ENCODE peak calls at places on chromosome 3, in eight cellular contexts. One of them, this sample, is unnamed.

GRCh38 chr3:189316296-189317019 is 144.7 kb downstream of the TPRG1 start:
- DNase-seq in RPMI8226: no peak
- DNase-seq in GM04504: no peak
- DNase-seq in ELR: peak; percentile 56
- DNase-seq in NT2/D1: no peak
- DNase-seq in Calu3: peak; percentile 84
- DNase-seq in GM23248: no peak
- DNase-seq in tibial nerve: no peak
- DNase-seq in this sample: no peak

GRCh38 chr3:41112466-41112865 is 86.8 kb upstream of the CTNNB1 start:
- DNase-seq in GM04504: no peak
- DNase-seq in ELR: no peak
- DNase-seq in RPMI8226: no peak
- DNase-seq in Calu3: no peak
- DNase-seq in NT2/D1: no peak
- DNase-seq in GM23248: no peak
- DNase-seq in tibial nerve: no peak
- DNase-seq in this sample: no peak

GRCh38 chr3:105349988-105350387 is 16.7 kb upstream of the ALCAM start:
- DNase-seq in GM04504: no peak
- DNase-seq in Calu3: no peak
- DNase-seq in GM23248: peak; percentile 61
- DNase-seq in NT2/D1: no peak
- DNase-seq in tibial nerve: no peak
- DNase-seq in RPMI8226: no peak
- DNase-seq in ELR: peak; percentile 46
- DNase-seq in this sample: no peak

GRCh38 chr3:2597615-2598014 is 498.9 kb downstream of the CNTN4 start:
- DNase-seq in ELR: no peak
- DNase-seq in GM04504: no peak
- DNase-seq in NT2/D1: no peak
- DNase-seq in Calu3: no peak
- DNase-seq in tibial nerve: no peak
- DNase-seq in RPMI8226: no peak
- DNase-seq in GM23248: no peak
- DNase-seq in this sample: no peak

GRCh38 chr3:187025254-187025655 is 94.9 kb downstream of the ST6GAL1 start:
- DNase-seq in tibial nerve: no peak
- DNase-seq in NT2/D1: no peak
- DNase-seq in GM23248: no peak
- DNase-seq in Calu3: no peak
- DNase-seq in RPMI8226: no peak
- DNase-seq in ELR: no peak
- DNase-seq in GM04504: no peak
- DNase-seq in this sample: peak; percentile 62

GRCh38 chr3:129936757-129937156 is 37.8 kb upstream of the TRH start:
- DNase-seq in Calu3: peak; percentile 48
- DNase-seq in NT2/D1: no peak
- DNase-seq in ELR: peak; percentile 50
- DNase-seq in RPMI8226: peak; percentile 43
- DNase-seq in tibial nerve: peak; percentile 38
- DNase-seq in GM04504: peak; percentile 31
- DNase-seq in GM23248: peak; percentile 72
- DNase-seq in this sample: peak; percentile 22

GRCh38 chr3:193772389-193772788 is 179.4 kb downstream of the OPA1 start:
- DNase-seq in ELR: no peak
- DNase-seq in NT2/D1: no peak
- DNase-seq in GM04504: no peak
- DNase-seq in GM23248: no peak
- DNase-seq in tibial nerve: no peak
- DNase-seq in Calu3: no peak
- DNase-seq in RPMI8226: no peak
- DNase-seq in this sample: no peak

GRCh38 chr3:120425877-120426276 is 24.9 kb downstream of the FSTL1 start:
- DNase-seq in ELR: peak; percentile 49
- DNase-seq in NT2/D1: no peak
- DNase-seq in GM04504: peak; percentile 83
- DNase-seq in Calu3: no peak
- DNase-seq in GM23248: peak; percentile 88
- DNase-seq in tibial nerve: no peak
- DNase-seq in RPMI8226: no peak
- DNase-seq in this sample: no peak

GRCh38 chr3:81968628-81969027 is 207.2 kb upstream of the GBE1 start:
- DNase-seq in GM23248: no peak
- DNase-seq in NT2/D1: peak; percentile 47
- DNase-seq in GM04504: no peak
- DNase-seq in Calu3: no peak
- DNase-seq in RPMI8226: no peak
- DNase-seq in ELR: no peak
- DNase-seq in tibial nerve: no peak
- DNase-seq in this sample: no peak

GRCh38 chr3:181725830-181726229 is 14.1 kb downstream of the SOX2 start:
- DNase-seq in NT2/D1: no peak
- DNase-seq in ELR: no peak
- DNase-seq in tibial nerve: no peak
- DNase-seq in GM23248: no peak
- DNase-seq in GM04504: no peak
- DNase-seq in Calu3: no peak
- DNase-seq in RPMI8226: no peak
- DNase-seq in this sample: no peak

GRCh38 chr3:128993461-128994172 is at the start of gene CFAP92:
- DNase-seq in GM04504: peak; percentile 30
- DNase-seq in RPMI8226: peak; percentile 93
- DNase-seq in tibial nerve: peak; percentile 67
- DNase-seq in GM23248: peak; percentile 85
- DNase-seq in ELR: peak; percentile 79
- DNase-seq in Calu3: peak; percentile 97
- DNase-seq in NT2/D1: peak; percentile 72
- DNase-seq in this sample: peak; percentile 85

GRCh38 chr3:23992051-23992628 is 47.1 kb downstream of the NR1D2 start:
- DNase-seq in Calu3: no peak
- DNase-seq in ELR: no peak
- DNase-seq in RPMI8226: no peak
- DNase-seq in GM04504: peak; percentile 73
- DNase-seq in tibial nerve: no peak
- DNase-seq in GM23248: peak; percentile 74
- DNase-seq in NT2/D1: no peak
- DNase-seq in this sample: no peak

GRCh38 chr3:123610331-123610730 is 25.5 kb upstream of the HACD2 start:
- DNase-seq in NT2/D1: no peak
- DNase-seq in Calu3: no peak
- DNase-seq in ELR: no peak
- DNase-seq in GM23248: no peak
- DNase-seq in tibial nerve: no peak
- DNase-seq in RPMI8226: no peak
- DNase-seq in GM04504: no peak
- DNase-seq in this sample: no peak

GRCh38 chr3:101780661-101781060 is 1.6 kb downstream of the NXPE3 start:
- DNase-seq in Calu3: no peak
- DNase-seq in GM23248: peak; percentile 92
- DNase-seq in RPMI8226: peak; percentile 44
- DNase-seq in ELR: peak; percentile 89
- DNase-seq in GM04504: peak; percentile 65
- DNase-seq in tibial nerve: no peak
- DNase-seq in NT2/D1: no peak
- DNase-seq in this sample: no peak

GRCh38 chr3:120506076-120506827 is 55.5 kb upstream of the FSTL1 start:
- DNase-seq in ELR: no peak
- DNase-seq in Calu3: no peak
- DNase-seq in NT2/D1: no peak
- DNase-seq in GM04504: no peak
- DNase-seq in tibial nerve: no peak
- DNase-seq in RPMI8226: no peak
- DNase-seq in GM23248: peak; percentile 69
- DNase-seq in this sample: no peak

GRCh38 chr3:11199902-11200678 is 45.8 kb downstream of the HRH1 start:
- DNase-seq in GM04504: no peak
- DNase-seq in tibial nerve: no peak
- DNase-seq in ELR: peak; percentile 69
- DNase-seq in NT2/D1: no peak
- DNase-seq in GM23248: peak; percentile 63
- DNase-seq in RPMI8226: no peak
- DNase-seq in Calu3: no peak
- DNase-seq in this sample: no peak

GRCh38 chr3:54967586-54968244 is 39.9 kb upstream of the LRTM1 start:
- DNase-seq in Calu3: no peak
- DNase-seq in GM23248: peak; percentile 67
- DNase-seq in GM04504: no peak
- DNase-seq in tibial nerve: no peak
- DNase-seq in ELR: peak; percentile 68
- DNase-seq in NT2/D1: no peak
- DNase-seq in RPMI8226: no peak
- DNase-seq in this sample: no peak

GRCh38 chr3:114377426-114377825 is 83.6 kb downstream of the TIGIT start:
- DNase-seq in GM04504: no peak
- DNase-seq in Calu3: no peak
- DNase-seq in ELR: no peak
- DNase-seq in RPMI8226: no peak
- DNase-seq in NT2/D1: no peak
- DNase-seq in GM23248: no peak
- DNase-seq in tibial nerve: no peak
- DNase-seq in this sample: no peak